ENCODE peak calls at places on chromosomes 4 and X, in seven cellular contexts. E is BJ, V is thyroid gland, R is RWPE2, B is cardiac fibroblast, I is choroid plexus epithelial cell, M is GM06990. Y is an unnamed sample.

GRCh38 chr4:54228563-54229501 is at the start of gene PDGFRA:
- DNase-seq in E (peak), V (no peak), R (no peak), B (peak), I (peak), M (no peak), Y (peak)

GRCh38 chrX:24253030-24253429 is 60.8 kb downstream of the SUPT20HL2 start:
- DNase-seq in E (no peak), V (no peak), R (no peak), B (no peak), I (no peak), M (no peak), Y (no peak)

GRCh38 chr4:75880278-75880677 is 22.0 kb downstream of the PPEF2 start:
- DNase-seq in E (no peak), V (no peak), R (no peak), B (no peak), I (no peak), M (no peak), Y (no peak)

GRCh38 chr4:143633833-143634232 is 66.6 kb downstream of the FREM3 start:
- DNase-seq in E (no peak), V (no peak), R (no peak), B (no peak), I (no peak), M (no peak), Y (no peak)

GRCh38 chr4:23856630-23857029 is 33.2 kb downstream of the PPARGC1A start:
- DNase-seq in E (no peak), V (peak), R (no peak), B (no peak), I (no peak), M (no peak), Y (no peak)

GRCh38 chrX:23726196-23726595 is 16.9 kb downstream of the ACOT9 start:
- DNase-seq in E (no peak), V (no peak), R (no peak), B (no peak), I (no peak), M (no peak), Y (no peak)

GRCh38 chrX:48883729-48884128 is 13.8 kb downstream of the TIMM17B start:
- DNase-seq in E (no peak), V (no peak), R (no peak), B (no peak), I (peak), M (no peak), Y (no peak)

GRCh38 chrX:111170017-111170416 is 74.0 kb downstream of the PAK3 start:
- DNase-seq in E (no peak), V (no peak), R (no peak), B (no peak), I (no peak), M (no peak), Y (no peak)

GRCh38 chrX:77003956-77004355 is 443.2 kb upstream of the FGF16 start:
- DNase-seq in E (no peak), V (no peak), R (no peak), B (peak), I (no peak), M (no peak), Y (no peak)

GRCh38 chrX:19579485-19579884 is 64.2 kb upstream of the MAP3K15 start:
- DNase-seq in E (no peak), V (no peak), R (no peak), B (peak), I (peak), M (no peak), Y (no peak)

GRCh38 chr4:56264861-56265260 is 122.4 kb downstream of the AASDH start:
- DNase-seq in E (no peak), V (no peak), R (no peak), B (no peak), I (no peak), M (no peak), Y (no peak)

GRCh38 chr4:105837037-105837436 is 58.2 kb upstream of the NPNT start:
- DNase-seq in E (no peak), V (no peak), R (no peak), B (no peak), I (no peak), M (no peak), Y (no peak)

GRCh38 chr4:150248181-150248580 is 169.9 kb downstream of the DCLK2 start:
- DNase-seq in E (no peak), V (no peak), R (no peak), B (no peak), I (peak), M (no peak), Y (no peak)

GRCh38 chr4:101346562-101347266 is 612 bp downstream of the PPP3CA start:
- DNase-seq in E (no peak), V (peak), R (peak), B (peak), I (peak), M (peak), Y (no peak)

GRCh38 chr4:132614682-132615081 is 534.4 kb upstream of the PCDH10 start:
- DNase-seq in E (no peak), V (no peak), R (no peak), B (peak), I (peak), M (no peak), Y (no peak)

GRCh38 chr4:89514811-89515210 is 207.2 kb upstream of the GPRIN3 start:
- DNase-seq in E (peak), V (no peak), R (no peak), B (no peak), I (no peak), M (no peak), Y (peak)

GRCh38 chr4:81622474-81623198 is 150.9 kb upstream of the RASGEF1B start:
- DNase-seq in E (no peak), V (no peak), R (no peak), B (no peak), I (no peak), M (no peak), Y (no peak)

GRCh38 chrX:23557070-23557469 is 110.2 kb upstream of the PRDX4 start:
- DNase-seq in E (no peak), V (no peak), R (no peak), B (no peak), I (peak), M (no peak), Y (no peak)

GRCh38 chr4:151990201-151990600 is 229.4 kb upstream of the GATB start:
- DNase-seq in E (peak), V (no peak), R (no peak), B (peak), I (peak), M (no peak), Y (no peak)

GRCh38 chr4:46491455-46491854 is 101.5 kb upstream of the GABRA2 start:
- DNase-seq in E (no peak), V (no peak), R (no peak), B (no peak), I (no peak), M (no peak), Y (no peak)

GRCh38 chrX:97637289-97637688 is 753.6 kb downstream of the RPA4 start:
- DNase-seq in E (no peak), V (no peak), R (no peak), B (no peak), I (no peak), M (no peak), Y (no peak)

GRCh38 chrX:73849054-73849453 is 286.1 kb downstream of the CHIC1 start:
- DNase-seq in E (no peak), V (no peak), R (no peak), B (no peak), I (no peak), M (no peak), Y (no peak)

GRCh38 chrX:1535241-1536041 is 1.5 kb downstream of the P2RY8 start:
- DNase-seq in E (no peak), V (no peak), R (no peak), B (no peak), I (no peak), M (peak), Y (no peak)

GRCh38 chr4:159075531-159075932 is 27.3 kb upstream of the RAPGEF2 start:
- DNase-seq in E (no peak), V (no peak), R (no peak), B (peak), I (no peak), M (no peak), Y (no peak)

GRCh38 chr4:149065753-149066152 is 623.5 kb upstream of the NR3C2 start:
- DNase-seq in E (no peak), V (no peak), R (no peak), B (peak), I (no peak), M (no peak), Y (no peak)
- H3K4me3 ChIP-seq in E (no peak), V (no peak), R (no peak), B (no peak), I (no peak), M (no peak), Y (no peak)

GRCh38 chr4:93319011-93319410 is 509.5 kb upstream of the ATOH1 start:
- DNase-seq in E (no peak), V (no peak), R (no peak), B (no peak), I (peak), M (no peak), Y (no peak)
- TF ChIP-seq CTCF in E (no peak), V (no peak), R (no peak), B (no peak), I (no peak), M (no peak), Y (no peak)

DNA sequence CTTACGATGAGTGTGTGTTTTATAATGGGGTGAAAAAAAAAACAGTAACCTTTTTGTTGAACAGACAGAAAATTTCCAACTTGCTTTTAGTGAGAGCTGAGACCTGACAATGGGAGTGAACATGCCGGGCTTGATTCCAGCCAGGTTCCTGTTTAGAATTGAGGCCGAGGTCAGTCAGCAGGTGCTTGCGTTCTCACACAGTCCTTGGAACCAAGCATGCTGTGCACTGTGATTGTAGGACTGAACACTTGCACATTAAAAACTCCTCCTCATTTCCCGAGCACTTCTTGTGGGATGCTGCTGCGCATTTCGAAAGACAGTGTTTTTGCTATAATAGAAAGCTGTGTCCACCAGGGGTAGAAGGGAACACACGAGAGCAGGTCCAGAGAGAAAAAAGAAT is 51.8 kb downstream of the TMEM131L start:
- DNase-seq in E (no peak), V (no peak), R (no peak), B (no peak), I (no peak), M (no peak), Y (no peak)
- H3K4me3 ChIP-seq in E (no peak), V (no peak), R (no peak), B (no peak), I (no peak), M (peak), Y (no peak)

DNA sequence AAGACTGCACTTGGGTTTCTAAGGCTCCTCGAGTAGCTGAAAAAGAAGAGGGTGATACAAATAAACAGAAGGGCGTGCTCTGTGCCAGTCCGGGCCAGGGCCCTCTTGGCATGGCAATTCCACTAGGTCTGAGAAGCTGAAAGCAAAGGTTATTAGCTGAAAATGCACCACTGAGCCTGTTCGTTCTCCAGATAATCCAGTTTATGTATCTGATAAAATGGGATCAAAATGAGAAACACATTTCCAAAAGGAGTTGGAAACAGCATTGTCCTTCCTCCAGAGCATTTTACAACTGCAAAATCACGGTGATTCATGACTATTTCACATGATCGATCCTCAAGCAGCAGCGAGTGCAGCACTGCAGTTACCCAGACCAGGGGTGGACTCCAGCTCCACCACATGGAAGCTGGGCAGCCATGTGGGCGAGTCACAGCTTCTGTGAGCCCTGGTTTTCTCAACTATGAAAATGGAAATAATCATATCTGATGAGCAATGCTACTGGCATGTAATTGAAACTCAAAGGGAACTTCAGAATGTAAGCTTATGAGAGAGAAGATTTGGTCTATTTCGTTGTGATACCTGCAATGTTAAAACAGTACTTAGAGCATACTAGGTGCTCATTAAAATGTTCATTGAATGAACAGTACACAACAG is 78.7 kb upstream of the MSX1 start:
- DNase-seq in E (no peak), V (no peak), R (no peak), B (peak), I (peak), M (no peak), Y (peak)
- TF ChIP-seq CTCF in E (peak), V (no peak), R (peak), B (no peak), I (peak), M (no peak), Y (no peak)

GRCh38 chr4:138239496-138239895 is 2.7 kb downstream of the SLC7A11 start:
- DNase-seq in E (no peak), V (no peak), R (no peak), B (no peak), I (no peak), M (no peak), Y (no peak)
- H3K4me3 ChIP-seq in E (peak), V (no peak), R (peak), B (no peak), I (peak), M (no peak), Y (peak)

GRCh38 chrX:43744284-43744683 is 88.2 kb downstream of the MAOA start:
- DNase-seq in E (no peak), V (no peak), R (no peak), B (no peak), I (no peak), M (no peak), Y (no peak)
- TF ChIP-seq CTCF in E (no peak), V (no peak), R (no peak), B (no peak), I (no peak), M (no peak), Y (no peak)

Y was measured in HFF-Myc.